ENCODE peak calls at places on chromosome 1, in five cellular contexts. C, Y, O, M and W are unnamed samples.

GRCh38 chr1:247047260-247047659 is 31.4 kb downstream of the ZNF670 start:
- DNase-seq in C (no peak), Y (no peak), O (no peak), M (no peak), W (no peak)

GRCh38 chr1:216666431-216666830 is 56.8 kb downstream of the ESRRG start:
- DNase-seq in C (no peak), Y (no peak), O (no peak), M (no peak), W (no peak)

GRCh38 chr1:55259906-55260608 is 44.9 kb upstream of the USP24 start:
- DNase-seq in C (no peak), Y (no peak), O (no peak), M (no peak), W (no peak)

GRCh38 chr1:67623906-67624305 is 61.1 kb upstream of the GADD45A start:
- DNase-seq in C (no peak), Y (no peak), O (no peak), M (no peak), W (no peak)

GRCh38 chr1:70616946-70617345 is 205.9 kb downstream of the CTH start:
- DNase-seq in C (no peak), Y (no peak), O (no peak), M (no peak), W (no peak)

GRCh38 chr1:221239911-221240310 is 360.7 kb downstream of the HLX start:
- DNase-seq in C (no peak), Y (no peak), O (no peak), M (no peak), W (no peak)

GRCh38 chr1:6419803-6420593 is at the start of gene HES2:
- DNase-seq in C (no peak), Y (no peak), O (no peak), M (no peak), W (peak; percentile 47)

GRCh38 chr1:3000671-3001470 is 20.4 kb upstream of the ACTRT2 start:
- DNase-seq in C (no peak), Y (no peak), O (no peak), M (no peak), W (no peak)

GRCh38 chr1:240462766-240463410 is 149.1 kb downstream of the GREM2 start:
- DNase-seq in C (no peak), Y (no peak), O (no peak), M (no peak), W (no peak)

GRCh38 chr1:88741413-88741812 is 57.3 kb downstream of the PKN2 start:
- DNase-seq in C (no peak), Y (no peak), O (no peak), M (peak; percentile 54), W (no peak)

GRCh38 chr1:239951518-239952130 is 140.1 kb upstream of the FMN2 start:
- DNase-seq in C (peak; percentile 45), Y (peak; percentile 8), O (peak; percentile 76), M (peak; percentile 69), W (peak; percentile 83)

GRCh38 chr1:207897188-207897587 is 13.7 kb downstream of the CD34 start:
- DNase-seq in C (no peak), Y (no peak), O (no peak), M (peak; percentile 21), W (no peak)

GRCh38 chr1:32454726-32455125 is 10.1 kb upstream of the ZBTB8B start:
- DNase-seq in C (peak; percentile 29), Y (no peak), O (peak; percentile 22), M (peak; percentile 15), W (peak; percentile 34)

GRCh38 chr1:220224611-220225124 is 47.6 kb downstream of the RAB3GAP2 start:
- DNase-seq in C (no peak), Y (no peak), O (no peak), M (no peak), W (no peak)

GRCh38 chr1:48018799-48019198 is 21.6 kb upstream of the TRABD2B start:
- DNase-seq in C (no peak), Y (no peak), O (no peak), M (no peak), W (no peak)

GRCh38 chr1:18012686-18013085 is 94.9 kb upstream of the IGSF21 start:
- DNase-seq in C (no peak), Y (no peak), O (no peak), M (no peak), W (no peak)